ENCODE peak calls at places on chromosomes 16 and 17, in ten cellular contexts. H, W, V, E, P, X, T, J, C and I are unnamed samples.

GRCh38 chr16:84985079-84986065 is 26.0 kb downstream of the ZDHHC7 start:
- DNase-seq in H (peak), W (no peak), V (no peak), E (peak), P (peak), X (no peak), T (no peak), J (no peak), C (no peak), I (no peak)

GRCh38 chr17:69407759-69408158 is 6.7 kb upstream of the MAP2K6 start:
- DNase-seq in H (no peak), W (no peak), V (no peak), E (no peak), P (no peak), X (no peak), T (no peak), J (no peak), C (no peak), I (no peak)

GRCh38 chr16:58820359-58820758 is 86.2 kb upstream of the GOT2 start:
- DNase-seq in H (no peak), W (no peak), V (no peak), E (no peak), P (no peak), X (no peak), T (no peak), J (no peak), C (no peak), I (no peak)

GRCh38 chr17:45896803-45897693 is 2.7 kb downstream of the MAPT start:
- DNase-seq in H (no peak), W (no peak), V (no peak), E (no peak), P (no peak), X (peak), T (no peak), J (no peak), C (peak), I (no peak)

GRCh38 chr17:82836823-82837357 is 2.9 kb downstream of the ZNF750 start:
- DNase-seq in H (no peak), W (no peak), V (no peak), E (no peak), P (no peak), X (no peak), T (no peak), J (no peak), C (no peak), I (no peak)

GRCh38 chr16:85416267-85417109 is 196.6 kb upstream of the GSE1 start:
- DNase-seq in H (no peak), W (peak), V (peak), E (peak), P (no peak), X (no peak), T (peak), J (peak), C (peak), I (no peak)

GRCh38 chr16:28491970-28492474 is at the start of gene CLN3:
- DNase-seq in H (peak), W (peak), V (peak), E (peak), P (peak), X (peak), T (peak), J (peak), C (peak), I (peak)

GRCh38 chr16:83878838-83879237 is 20.1 kb upstream of the MLYCD start:
- DNase-seq in H (no peak), W (no peak), V (no peak), E (peak), P (no peak), X (peak), T (no peak), J (no peak), C (peak), I (peak)

GRCh38 chr16:1613240-1613639 is 1.1 kb downstream of the CRAMP1 start:
- DNase-seq in H (no peak), W (no peak), V (peak), E (peak), P (no peak), X (no peak), T (no peak), J (no peak), C (no peak), I (no peak)

GRCh38 chr17:69557339-69557738 is 142.8 kb downstream of the MAP2K6 start:
- DNase-seq in H (no peak), W (no peak), V (no peak), E (no peak), P (no peak), X (no peak), T (no peak), J (no peak), C (no peak), I (no peak)

GRCh38 chr17:7438050-7438614 is 1.2 kb upstream of the FGF11 start:
- DNase-seq in H (no peak), W (peak), V (peak), E (no peak), P (no peak), X (peak), T (no peak), J (no peak), C (no peak), I (no peak)

GRCh38 chr17:56891751-56892150 is 22.1 kb downstream of the TRIM25 start:
- DNase-seq in H (no peak), W (peak), V (peak), E (no peak), P (no peak), X (no peak), T (no peak), J (no peak), C (peak), I (no peak)

GRCh38 chr16:18836702-18837101 is 35.4 kb upstream of the ARL6IP1 start:
- DNase-seq in H (no peak), W (no peak), V (no peak), E (no peak), P (no peak), X (no peak), T (no peak), J (no peak), C (no peak), I (no peak)

GRCh38 chr17:6639651-6640535 is 618 bp downstream of the KIAA0753 start:
- DNase-seq in H (no peak), W (peak), V (peak), E (peak), P (peak), X (no peak), T (no peak), J (peak), C (peak), I (no peak)

GRCh38 chr17:19325542-19325941 is 37.0 kb downstream of the B9D1 start:
- DNase-seq in H (no peak), W (no peak), V (no peak), E (no peak), P (no peak), X (no peak), T (no peak), J (no peak), C (no peak), I (no peak)

GRCh38 chr16:53925011-53925410 is 221.1 kb downstream of the FTO start:
- DNase-seq in H (no peak), W (no peak), V (no peak), E (no peak), P (no peak), X (no peak), T (no peak), J (no peak), C (no peak), I (no peak)

GRCh38 chr17:4641297-4642195 is at the start of gene ALOX15:
- DNase-seq in H (no peak), W (no peak), V (no peak), E (no peak), P (no peak), X (no peak), T (no peak), J (no peak), C (peak), I (no peak)

GRCh38 chr16:57383276-57384247 is 11.3 kb downstream of the CX3CL1 start:
- DNase-seq in H (no peak), W (no peak), V (no peak), E (peak), P (no peak), X (no peak), T (no peak), J (no peak), C (no peak), I (peak)

GRCh38 chr16:3879258-3879886 is 1.1 kb downstream of the CREBBP start:
- DNase-seq in H (no peak), W (peak), V (peak), E (no peak), P (no peak), X (no peak), T (no peak), J (no peak), C (no peak), I (no peak)

GRCh38 chr16:72989203-72989991 is 58.5 kb downstream of the ZFHX3 start:
- DNase-seq in H (peak), W (no peak), V (no peak), E (peak), P (peak), X (no peak), T (no peak), J (no peak), C (no peak), I (peak)

GRCh38 chr17:19346351-19347255 is 15.9 kb downstream of the B9D1 start:
- DNase-seq in H (peak), W (no peak), V (no peak), E (peak), P (peak), X (no peak), T (no peak), J (no peak), C (no peak), I (peak)

GRCh38 chr17:6205525-6205924 is 135.3 kb downstream of the WSCD1 start:
- DNase-seq in H (no peak), W (no peak), V (no peak), E (no peak), P (no peak), X (no peak), T (no peak), J (no peak), C (no peak), I (no peak)

GRCh38 chr16:31508706-31509523 is 724 bp upstream of the RUSF1 start:
- DNase-seq in H (peak), W (no peak), V (no peak), E (no peak), P (no peak), X (no peak), T (no peak), J (no peak), C (no peak), I (no peak)

GRCh38 chr16:87231911-87232310 is 85.3 kb downstream of the C16orf95 start:
- DNase-seq in H (no peak), W (no peak), V (no peak), E (no peak), P (no peak), X (no peak), T (no peak), J (no peak), C (no peak), I (no peak)

GRCh38 chr16:85259115-85259830 is 147.0 kb upstream of the CIBAR2 start:
- DNase-seq in H (no peak), W (no peak), V (no peak), E (no peak), P (no peak), X (no peak), T (no peak), J (no peak), C (no peak), I (no peak)

GRCh38 chr17:6927290-6927844 is 68.5 kb upstream of the ALOX12 start:
- DNase-seq in H (peak), W (no peak), V (no peak), E (no peak), P (peak), X (no peak), T (no peak), J (no peak), C (no peak), I (no peak)

GRCh38 chr17:69516911-69517310 is 102.4 kb downstream of the MAP2K6 start:
- DNase-seq in H (no peak), W (no peak), V (no peak), E (no peak), P (no peak), X (no peak), T (no peak), J (no peak), C (no peak), I (no peak)

GRCh38 chr16:87780385-87780989 is 14.7 kb upstream of the KLHDC4 start:
- DNase-seq in H (no peak), W (peak), V (peak), E (peak), P (no peak), X (peak), T (peak), J (no peak), C (no peak), I (no peak)

GRCh38 chr17:46110219-46110618 is 83.0 kb downstream of the KANSL1 start:
- DNase-seq in H (no peak), W (no peak), V (no peak), E (no peak), P (no peak), X (no peak), T (no peak), J (no peak), C (no peak), I (no peak)

GRCh38 chr16:68644715-68645493 is at the start of gene CDH3:
- DNase-seq in H (no peak), W (no peak), V (peak), E (no peak), P (no peak), X (no peak), T (no peak), J (no peak), C (peak), I (no peak)

GRCh38 chr16:19375561-19376158 is 42.0 kb upstream of the TMC5 start:
- DNase-seq in H (no peak), W (peak), V (peak), E (peak), P (peak), X (peak), T (no peak), J (no peak), C (peak), I (peak)

GRCh38 chr17:32927201-32927723 is 691 bp upstream of the TMEM98 start:
- DNase-seq in H (no peak), W (no peak), V (no peak), E (no peak), P (no peak), X (no peak), T (no peak), J (no peak), C (no peak), I (no peak)

GRCh38 chr17:75738218-75738802 is 17.1 kb downstream of the ITGB4 start:
- DNase-seq in H (no peak), W (peak), V (no peak), E (no peak), P (no peak), X (peak), T (no peak), J (no peak), C (no peak), I (no peak)

GRCh38 chr17:33330877-33331276 is 37.8 kb upstream of the ASIC2 start:
- DNase-seq in H (no peak), W (no peak), V (no peak), E (no peak), P (no peak), X (no peak), T (no peak), J (no peak), C (no peak), I (no peak)

GRCh38 chr17:41784207-41784744 is 2.2 kb downstream of the JUP start:
- DNase-seq in H (no peak), W (no peak), V (no peak), E (peak), P (no peak), X (no peak), T (no peak), J (no peak), C (peak), I (no peak)

GRCh38 chr17:66952031-66952524 is 12.4 kb upstream of the CACNG4 start:
- DNase-seq in H (peak), W (no peak), V (no peak), E (peak), P (peak), X (no peak), T (no peak), J (no peak), C (peak), I (peak)

GRCh38 chr17:32794533-32795246 is 82.2 kb downstream of the MYO1D start:
- DNase-seq in H (no peak), W (no peak), V (no peak), E (no peak), P (no peak), X (no peak), T (no peak), J (no peak), C (no peak), I (no peak)

GRCh38 chr16:62201911-62202310 is 165.7 kb upstream of the CDH8 start:
- DNase-seq in H (no peak), W (no peak), V (no peak), E (no peak), P (no peak), X (no peak), T (no peak), J (no peak), C (no peak), I (no peak)